ENCODE peak calls at places on chromosome 16, in seven cellular contexts. K is Karpas-422, L is T47D, Y is brain microvascular endothelial cell, T is cardiac fibroblast, Z is RPMI7951, P is hypothalamus. E is an unnamed sample.

GRCh38 chr16:46914556-46915201 is 30.5 kb downstream of the GPT2 start:
- DNase-seq in K (peak; percentile 45), L (no peak), Y (no peak), T (no peak), Z (no peak), P (no peak), E (no peak)

GRCh38 chr16:8634991-8635736 is 13.7 kb downstream of the METTL22 start:
- DNase-seq in K (peak; percentile 84), L (peak; percentile 38), Y (peak; percentile 42), T (peak; percentile 45), Z (no peak), P (no peak), E (no peak)

GRCh38 chr16:23874613-23875294 is 39.0 kb downstream of the PRKCB start:
- DNase-seq in K (no peak), L (no peak), Y (no peak), T (no peak), Z (no peak), P (no peak), E (no peak)

GRCh38 chr16:50278251-50278650 is 11.9 kb downstream of the ADCY7 start:
- DNase-seq in K (no peak), L (no peak), Y (no peak), T (no peak), Z (no peak), P (no peak), E (no peak)

GRCh38 chr16:86294535-86294934 is 215.8 kb upstream of the FOXF1 start:
- DNase-seq in K (no peak), L (no peak), Y (no peak), T (no peak), Z (no peak), P (no peak), E (no peak)

GRCh38 chr16:88303890-88304819 is 78.6 kb upstream of the ZNF469 start:
- DNase-seq in K (no peak), L (no peak), Y (peak; percentile 95), T (peak; percentile 93), Z (peak; percentile 89), P (no peak), E (peak; percentile 79)

GRCh38 chr16:3949287-3949686 is 68.8 kb upstream of the CREBBP start:
- DNase-seq in K (no peak), L (no peak), Y (no peak), T (peak; percentile 47), Z (no peak), P (no peak), E (no peak)

GRCh38 chr16:27689711-27690110 is 139.8 kb downstream of the KATNIP start:
- DNase-seq in K (no peak), L (no peak), Y (no peak), T (no peak), Z (no peak), P (no peak), E (no peak)

GRCh38 chr16:56202036-56202435 is 10.7 kb downstream of the GNAO1 start:
- DNase-seq in K (no peak), L (no peak), Y (no peak), T (no peak), Z (peak; percentile 91), P (no peak), E (no peak)

GRCh38 chr16:88456356-88457292 is 3.5 kb downstream of the ZFPM1 start:
- DNase-seq in K (no peak), L (no peak), Y (no peak), T (no peak), Z (no peak), P (no peak), E (peak; percentile 35)

GRCh38 chr16:67280090-67281015 is 1.0 kb downstream of the PLEKHG4 start:
- DNase-seq in K (no peak), L (no peak), Y (no peak), T (no peak), Z (no peak), P (no peak), E (no peak)

GRCh38 chr16:68668266-68668665 is 23.2 kb downstream of the CDH3 start:
- DNase-seq in K (no peak), L (no peak), Y (no peak), T (no peak), Z (peak; percentile 95), P (no peak), E (no peak)

GRCh38 chr16:85878875-85879274 is 20.1 kb upstream of the IRF8 start:
- DNase-seq in K (no peak), L (no peak), Y (peak; percentile 78), T (peak; percentile 55), Z (peak; percentile 53), P (no peak), E (peak; percentile 80)

GRCh38 chr16:57548424-57548823 is 6.0 kb downstream of the ADGRG5 start:
- DNase-seq in K (no peak), L (no peak), Y (no peak), T (no peak), Z (no peak), P (no peak), E (no peak)

GRCh38 chr16:66703359-66704215 is 7.0 kb upstream of the CMTM4 start:
- DNase-seq in K (no peak), L (no peak), Y (no peak), T (peak; percentile 26), Z (peak; percentile 91), P (no peak), E (no peak)

GRCh38 chr16:82067042-82067809 is 32.2 kb downstream of the HSD17B2 start:
- DNase-seq in K (no peak), L (no peak), Y (no peak), T (no peak), Z (no peak), P (no peak), E (no peak)

GRCh38 chr16:11833951-11834695 is 17.2 kb downstream of the RSL1D1 start:
- DNase-seq in K (no peak), L (no peak), Y (peak; percentile 79), T (peak; percentile 67), Z (peak; percentile 24), P (no peak), E (no peak)

GRCh38 chr16:70664325-70665112 is 18.2 kb downstream of the IL34 start:
- DNase-seq in K (no peak), L (no peak), Y (no peak), T (no peak), Z (no peak), P (no peak), E (no peak)

GRCh38 chr16:72666267-72666666 is 381.7 kb downstream of the ZFHX3 start:
- DNase-seq in K (no peak), L (no peak), Y (no peak), T (peak; percentile 7), Z (peak; percentile 15), P (no peak), E (no peak)

GRCh38 chr16:58492735-58493134 is 7.2 kb upstream of the NDRG4 start:
- DNase-seq in K (no peak), L (no peak), Y (no peak), T (no peak), Z (no peak), P (no peak), E (no peak)

GRCh38 chr16:66913081-66913480 is 5.6 kb downstream of the CDH16 start:
- DNase-seq in K (no peak), L (no peak), Y (no peak), T (no peak), Z (no peak), P (no peak), E (no peak)

GRCh38 chr16:3607634-3608033 is 3.8 kb downstream of the SLX4 start:
- DNase-seq in K (no peak), L (no peak), Y (no peak), T (no peak), Z (no peak), P (no peak), E (no peak)

GRCh38 chr16:681746-682427 is 1.7 kb downstream of the STUB1 start:
- DNase-seq in K (no peak), L (no peak), Y (no peak), T (peak; percentile 31), Z (peak; percentile 70), P (no peak), E (peak; percentile 65)

GRCh38 chr16:84933774-84934571 is 77.4 kb downstream of the ZDHHC7 start:
- DNase-seq in K (no peak), L (no peak), Y (no peak), T (peak; percentile 38), Z (peak; percentile 54), P (peak; percentile 34), E (no peak)

GRCh38 chr16:12672986-12673385 is 130.7 kb downstream of the CPPED1 start:
- DNase-seq in K (no peak), L (no peak), Y (no peak), T (no peak), Z (no peak), P (no peak), E (no peak)

GRCh38 chr16:88070989-88071625 is 119.9 kb downstream of the BANP start:
- DNase-seq in K (no peak), L (no peak), Y (no peak), T (no peak), Z (no peak), P (no peak), E (no peak)

GRCh38 chr16:85611205-85611454 is 2.0 kb upstream of the GSE1 start:
- DNase-seq in K (no peak), L (no peak), Y (no peak), T (no peak), Z (peak; percentile 33), P (no peak), E (no peak)

GRCh38 chr16:22816475-22816874 is 2.5 kb downstream of the HS3ST2 start:
- DNase-seq in K (no peak), L (no peak), Y (no peak), T (no peak), Z (peak; percentile 19), P (no peak), E (peak; percentile 65)

GRCh38 chr16:84234656-84235285 is 5.0 kb downstream of the KCNG4 start:
- DNase-seq in K (no peak), L (no peak), Y (no peak), T (peak; percentile 48), Z (peak; percentile 28), P (no peak), E (no peak)

GRCh38 chr16:8826278-8826879 is 28.7 kb downstream of the PMM2 start:
- DNase-seq in K (no peak), L (no peak), Y (no peak), T (no peak), Z (no peak), P (no peak), E (no peak)

GRCh38 chr16:67541391-67542263 is 13.0 kb downstream of the RIPOR1 start:
- DNase-seq in K (peak; percentile 45), L (no peak), Y (peak; percentile 31), T (no peak), Z (no peak), P (no peak), E (peak; percentile 81)

GRCh38 chr16:14071576-14072271 is 605 bp downstream of the MRTFB start:
- DNase-seq in K (no peak), L (no peak), Y (no peak), T (no peak), Z (no peak), P (no peak), E (no peak)